ENCODE peak calls at places on chromosomes 1 and 21, in seven cellular contexts. H is neural progenitor cell, D is hepatocyte, M is PC-3, X is HCT116, G is MM.1S, U is GM23338. I is an unnamed sample.

GRCh38 chr1:30294508-30294907 is 428.9 kb downstream of the MATN1 start:
- DNase-seq in H (no peak), D (no peak), M (no peak), X (no peak), G (no peak), U (no peak), I (no peak)

GRCh38 chr1:117710710-117711109 is 104.9 kb downstream of the TENT5C start:
- DNase-seq in H (peak; percentile 25), D (no peak), M (peak; percentile 44), X (no peak), G (no peak), U (peak; percentile 68), I (no peak)

GRCh38 chr1:168700565-168701331 is 28.3 kb downstream of the DPT start:
- DNase-seq in H (no peak), D (no peak), M (no peak), X (no peak), G (no peak), U (no peak), I (no peak)

GRCh38 chr1:64976361-64976760 is 10.0 kb upstream of the JAK1 start:
- DNase-seq in H (no peak), D (no peak), M (no peak), X (no peak), G (no peak), U (no peak), I (no peak)

GRCh38 chr1:114192328-114192727 is 38.7 kb upstream of the SYT6 start:
- DNase-seq in H (no peak), D (no peak), M (no peak), X (no peak), G (no peak), U (peak; percentile 28), I (no peak)

GRCh38 chr1:89660086-89660946 is 27.4 kb downstream of the LRRC8C start:
- DNase-seq in H (no peak), D (no peak), M (no peak), X (no peak), G (no peak), U (no peak), I (peak; percentile 77)

GRCh38 chr21:43362306-43362927 is 64.5 kb downstream of the SIK1 start:
- DNase-seq in H (peak; percentile 48), D (peak; percentile 69), M (no peak), X (no peak), G (peak; percentile 92), U (peak; percentile 59), I (peak; percentile 88)

GRCh38 chr1:30354410-30354809 is 369.0 kb downstream of the MATN1 start:
- DNase-seq in H (no peak), D (no peak), M (no peak), X (no peak), G (no peak), U (no peak), I (no peak)

GRCh38 chr1:59354754-59355337 is 58.0 kb downstream of the FGGY start:
- DNase-seq in H (no peak), D (no peak), M (no peak), X (no peak), G (no peak), U (no peak), I (peak; percentile 64)

GRCh38 chr1:198449281-198449680 is 91.2 kb downstream of the ATP6V1G3 start:
- DNase-seq in H (no peak), D (peak; percentile 15), M (peak; percentile 65), X (no peak), G (peak; percentile 51), U (no peak), I (no peak)

GRCh38 chr21:38950388-38951094 is 144.8 kb downstream of the ETS2 start:
- DNase-seq in H (no peak), D (peak; percentile 77), M (peak; percentile 48), X (no peak), G (no peak), U (no peak), I (peak; percentile 53)

GRCh38 chr1:99397029-99397428 is 132.7 kb downstream of the PLPPR4 start:
- DNase-seq in H (peak; percentile 20), D (no peak), M (no peak), X (no peak), G (no peak), U (peak; percentile 48), I (no peak)

GRCh38 chr1:229086091-229086490 is 184.8 kb upstream of the RAB4A start:
- DNase-seq in H (no peak), D (no peak), M (no peak), X (no peak), G (no peak), U (no peak), I (peak; percentile 18)

DNA sequence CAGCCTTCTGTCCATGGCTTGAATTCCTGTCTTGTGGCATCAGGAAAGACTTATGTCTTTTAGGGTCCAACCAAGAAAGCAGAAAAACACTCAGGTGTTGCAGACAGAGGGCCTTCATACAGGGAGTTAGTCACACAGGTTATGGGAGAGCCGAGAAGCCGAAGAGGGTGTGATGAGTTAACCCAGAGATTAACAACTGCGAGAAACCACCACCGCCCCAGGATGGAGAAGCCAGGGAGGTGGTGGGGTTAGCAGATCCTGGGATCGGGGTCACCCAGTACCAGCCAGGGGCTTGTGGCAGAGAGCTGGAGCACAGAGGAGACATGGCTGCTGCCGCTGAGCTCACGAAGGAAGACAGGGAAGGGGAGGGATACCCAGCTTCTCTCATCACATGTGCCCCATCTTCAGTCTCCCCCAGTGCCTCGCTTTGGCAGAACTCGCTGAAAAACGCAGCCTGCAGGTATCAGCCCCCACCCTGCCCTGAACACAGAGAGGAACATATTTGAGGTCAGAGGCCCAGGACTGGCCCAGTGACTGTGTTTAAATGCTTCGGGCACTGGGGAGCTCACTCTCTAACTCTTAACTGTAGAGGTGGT is 58.7 kb downstream of the RUNX3 start:
- DNase-seq in H (no peak), D (no peak), M (no peak), X (no peak), G (no peak), U (no peak), I (no peak)
- TF ChIP-seq EZH2phosphoT487 in H (no peak), D (no peak), M (no peak), X (no peak), G (no peak), U (no peak), I (no peak)

DNA sequence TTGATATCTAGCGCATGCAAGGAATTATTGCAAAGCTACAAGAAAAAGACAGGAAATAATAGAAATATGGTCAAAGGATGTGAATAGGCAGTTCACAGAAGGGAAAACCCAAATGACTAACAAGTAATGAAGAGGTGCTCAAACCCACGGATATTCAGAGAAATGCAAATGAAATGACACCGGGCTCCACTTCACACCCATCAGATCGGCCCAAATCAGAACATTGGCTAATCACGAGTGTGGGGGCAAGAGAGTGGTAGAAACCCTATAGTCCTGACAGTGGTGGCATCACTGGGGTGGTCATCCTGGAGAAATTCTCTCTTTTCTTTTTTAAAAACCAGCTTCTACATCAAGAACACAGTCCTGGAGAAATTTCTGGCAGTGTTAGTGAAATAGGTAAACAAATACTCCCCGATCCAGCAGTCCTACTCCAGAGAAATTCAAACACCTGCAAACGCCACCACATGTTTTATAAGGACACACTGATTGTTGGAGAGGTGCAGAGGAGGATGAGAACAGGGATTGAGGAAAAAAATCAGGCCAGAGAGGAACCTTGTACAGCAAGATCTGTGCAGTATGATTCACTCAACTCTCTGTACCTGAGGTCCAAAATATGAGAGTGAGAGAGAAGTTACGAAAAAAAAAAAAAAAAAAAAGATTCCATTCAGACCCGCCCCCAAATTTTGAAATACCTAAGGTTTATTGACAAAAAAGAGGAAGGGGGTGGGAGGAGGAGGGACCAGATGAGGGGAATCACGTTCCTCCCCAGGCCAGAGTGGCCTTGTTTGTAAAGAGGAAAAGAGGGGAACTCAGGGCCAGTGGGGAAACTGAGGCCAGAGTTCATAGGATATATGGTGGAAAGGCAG is 9.2 kb upstream of the TNFRSF1B start:
- DNase-seq in H (no peak), D (no peak), M (peak; percentile 53), X (no peak), G (no peak), U (no peak), I (no peak)
- H3K4me3 ChIP-seq in H (peak overlapping the region; percentile 22), D (no peak overlapping the region), M (no peak overlapping the region), X (no peak overlapping the region), G (no peak overlapping the region), U (no peak overlapping the region), I (no peak overlapping the region)

DNA sequence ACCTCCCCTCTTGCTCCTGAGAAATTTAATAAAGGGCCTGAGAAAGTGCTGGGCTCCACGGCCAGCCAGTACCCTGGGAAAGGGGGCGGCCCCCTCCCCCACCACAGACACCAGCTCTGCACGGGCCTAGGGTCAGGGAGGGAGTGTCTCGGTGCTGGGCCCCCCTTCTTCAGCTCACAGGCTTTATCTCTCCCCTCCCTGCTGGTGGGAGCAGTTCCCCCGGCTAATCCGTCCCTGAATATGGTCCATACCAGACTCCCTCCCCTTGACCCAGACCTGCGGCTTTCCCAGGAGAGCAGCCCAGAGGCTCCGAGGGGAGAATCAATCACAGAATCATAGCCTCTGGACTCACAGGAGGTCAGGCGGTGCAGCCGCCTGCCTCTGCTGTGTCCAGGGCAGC is 26.0 kb upstream of the RSPO1 start:
- DNase-seq in H (peak; percentile 48), D (no peak), M (no peak), X (no peak), G (no peak), U (peak; percentile 36), I (no peak)
- TF ChIP-seq EZH2 in H (no peak), D (no peak), M (no peak), X (no peak), G (no peak), U (no peak), I (no peak)

GRCh38 chr21:45990049-45990711 is 8.6 kb downstream of the COL6A1 start:
- DNase-seq in H (no peak), D (no peak), M (no peak), X (no peak), G (no peak), U (no peak), I (no peak)
- TF ChIP-seq EZH2phosphoT487 in H (no peak), D (no peak), M (no peak), X (no peak), G (no peak), U (no peak), I (no peak)

I was measured in GM23248.